ENCODE peak calls at places on chromosome 17, in six cellular contexts. One of them, this sample, is unnamed.

GRCh38 chr17:78125138-78125913 is 3.2 kb downstream of the TMC6 start:
- DNase-seq in thoracic aorta: no peak
- DNase-seq in Panc1: no peak
- DNase-seq in heart left ventricle: no peak
- DNase-seq in OCI-LY7: peak; percentile 70
- DNase-seq in right atrium auricular region: no peak
- DNase-seq in this sample: no peak

GRCh38 chr17:56985371-56986162 is 7.6 kb downstream of the SCPEP1 start:
- DNase-seq in Panc1: no peak
- DNase-seq in heart left ventricle: no peak
- DNase-seq in right atrium auricular region: no peak
- DNase-seq in OCI-LY7: no peak
- DNase-seq in thoracic aorta: no peak
- DNase-seq in this sample: no peak

GRCh38 chr17:62140836-62141235 is 75.8 kb upstream of the MED13 start:
- DNase-seq in Panc1: no peak
- DNase-seq in heart left ventricle: no peak
- DNase-seq in right atrium auricular region: no peak
- DNase-seq in thoracic aorta: no peak
- DNase-seq in OCI-LY7: no peak
- DNase-seq in this sample: no peak

GRCh38 chr17:19646788-19647696 is 1.5 kb upstream of the ALDH3A2 start:
- DNase-seq in OCI-LY7: no peak
- DNase-seq in Panc1: no peak
- DNase-seq in heart left ventricle: no peak
- DNase-seq in right atrium auricular region: no peak
- DNase-seq in thoracic aorta: no peak
- DNase-seq in this sample: no peak

GRCh38 chr17:80877095-80877828 is 114.4 kb upstream of the CHMP6 start:
- DNase-seq in thoracic aorta: no peak
- DNase-seq in right atrium auricular region: no peak
- DNase-seq in heart left ventricle: no peak
- DNase-seq in Panc1: no peak
- DNase-seq in OCI-LY7: no peak
- DNase-seq in this sample: no peak

GRCh38 chr17:77049440-77049839 is 91.3 kb upstream of the SEC14L1 start:
- DNase-seq in right atrium auricular region: no peak
- DNase-seq in thoracic aorta: no peak
- DNase-seq in heart left ventricle: no peak
- DNase-seq in Panc1: no peak
- DNase-seq in OCI-LY7: peak; percentile 37
- DNase-seq in this sample: no peak

GRCh38 chr17:80743181-80743771 is 198.6 kb downstream of the RPTOR start:
- DNase-seq in heart left ventricle: no peak
- DNase-seq in OCI-LY7: no peak
- DNase-seq in right atrium auricular region: no peak
- DNase-seq in Panc1: no peak
- DNase-seq in thoracic aorta: no peak
- DNase-seq in this sample: no peak

GRCh38 chr17:51012538-51012937 is 108.1 kb downstream of the SPAG9 start:
- DNase-seq in thoracic aorta: no peak
- DNase-seq in heart left ventricle: no peak
- DNase-seq in Panc1: no peak
- DNase-seq in OCI-LY7: no peak
- DNase-seq in right atrium auricular region: no peak
- DNase-seq in this sample: no peak

GRCh38 chr17:57666946-57667345 is 78.2 kb downstream of the CCDC182 start:
- DNase-seq in OCI-LY7: no peak
- DNase-seq in thoracic aorta: no peak
- DNase-seq in Panc1: no peak
- DNase-seq in heart left ventricle: no peak
- DNase-seq in right atrium auricular region: no peak
- DNase-seq in this sample: no peak

GRCh38 chr17:2926019-2926650 is 129.9 kb downstream of the RAP1GAP2 start:
- DNase-seq in thoracic aorta: no peak
- DNase-seq in Panc1: no peak
- DNase-seq in right atrium auricular region: no peak
- DNase-seq in heart left ventricle: no peak
- DNase-seq in OCI-LY7: no peak
- DNase-seq in this sample: no peak

GRCh38 chr17:4522661-4523060 is 24.0 kb downstream of the SPNS2 start:
- DNase-seq in right atrium auricular region: no peak
- DNase-seq in Panc1: no peak
- DNase-seq in thoracic aorta: no peak
- DNase-seq in OCI-LY7: no peak
- DNase-seq in heart left ventricle: peak; percentile 70
- DNase-seq in this sample: no peak

GRCh38 chr17:19301274-19301946 is 61.1 kb downstream of the B9D1 start:
- DNase-seq in OCI-LY7: no peak
- DNase-seq in right atrium auricular region: no peak
- DNase-seq in thoracic aorta: no peak
- DNase-seq in heart left ventricle: no peak
- DNase-seq in Panc1: no peak
- DNase-seq in this sample: no peak

GRCh38 chr17:1645207-1646171 is at the start of gene SCARF1:
- DNase-seq in Panc1: no peak
- DNase-seq in thoracic aorta: no peak
- DNase-seq in right atrium auricular region: peak; percentile 63
- DNase-seq in heart left ventricle: peak; percentile 86
- DNase-seq in OCI-LY7: no peak
- DNase-seq in this sample: no peak

GRCh38 chr17:37818689-37819088 is 73.8 kb upstream of the HNF1B start:
- DNase-seq in heart left ventricle: no peak
- DNase-seq in thoracic aorta: no peak
- DNase-seq in Panc1: no peak
- DNase-seq in OCI-LY7: no peak
- DNase-seq in right atrium auricular region: no peak
- DNase-seq in this sample: peak; percentile 47

GRCh38 chr17:78793415-78793814 is 11.3 kb upstream of the CYTH1 start:
- DNase-seq in OCI-LY7: no peak
- DNase-seq in heart left ventricle: no peak
- DNase-seq in Panc1: no peak
- DNase-seq in thoracic aorta: no peak
- DNase-seq in right atrium auricular region: no peak
- DNase-seq in this sample: no peak

GRCh38 chr17:5958850-5959249 is 111.3 kb upstream of the WSCD1 start:
- DNase-seq in Panc1: no peak
- DNase-seq in right atrium auricular region: no peak
- DNase-seq in heart left ventricle: no peak
- DNase-seq in thoracic aorta: no peak
- DNase-seq in OCI-LY7: no peak
- DNase-seq in this sample: no peak

GRCh38 chr17:80104321-80104955 is 3.1 kb downstream of the GAA start:
- DNase-seq in thoracic aorta: no peak
- DNase-seq in Panc1: no peak
- DNase-seq in heart left ventricle: no peak
- DNase-seq in right atrium auricular region: no peak
- DNase-seq in OCI-LY7: no peak
- DNase-seq in this sample: no peak

GRCh38 chr17:7873051-7873450 is 15.2 kb downstream of the CYB5D1 start:
- DNase-seq in thoracic aorta: no peak
- DNase-seq in OCI-LY7: no peak
- DNase-seq in right atrium auricular region: no peak
- DNase-seq in Panc1: no peak
- DNase-seq in heart left ventricle: no peak
- DNase-seq in this sample: no peak

GRCh38 chr17:6327007-6327406 is 107.9 kb downstream of the AIPL1 start:
- DNase-seq in Panc1: no peak
- DNase-seq in right atrium auricular region: no peak
- DNase-seq in heart left ventricle: peak; percentile 73
- DNase-seq in thoracic aorta: no peak
- DNase-seq in OCI-LY7: peak; percentile 4
- DNase-seq in this sample: no peak

GRCh38 chr17:59436900-59437299 is 105.4 kb downstream of the YPEL2 start:
- DNase-seq in right atrium auricular region: no peak
- DNase-seq in OCI-LY7: no peak
- DNase-seq in Panc1: no peak
- DNase-seq in thoracic aorta: no peak
- DNase-seq in heart left ventricle: peak; percentile 63
- DNase-seq in this sample: no peak
- H3K27ac ChIP-seq in right atrium auricular region: peak overlapping the region; percentile 75
- H3K27ac ChIP-seq in OCI-LY7: no peak overlapping the region
- H3K27ac ChIP-seq in Panc1: no peak overlapping the region
- H3K27ac ChIP-seq in thoracic aorta: no peak overlapping the region
- H3K27ac ChIP-seq in heart left ventricle: peak overlapping the region; percentile 87
- H3K27ac ChIP-seq in this sample: no peak overlapping the region

GRCh38 chr17:32875230-32875903 is 1.6 kb downstream of the MYO1D start:
- DNase-seq in right atrium auricular region: no peak
- DNase-seq in thoracic aorta: no peak
- DNase-seq in OCI-LY7: no peak
- DNase-seq in Panc1: no peak
- DNase-seq in heart left ventricle: no peak
- DNase-seq in this sample: no peak

GRCh38 chr17:32877164-32877764 is 340 bp upstream of the MYO1D start:
- DNase-seq in Panc1: peak; percentile 18
- DNase-seq in thoracic aorta: peak; percentile 37
- DNase-seq in OCI-LY7: peak; percentile 88
- DNase-seq in right atrium auricular region: peak; percentile 85
- DNase-seq in heart left ventricle: peak; percentile 90
- DNase-seq in this sample: peak; percentile 23

GRCh38 chr17:32875904-32876413 is 965 bp downstream of the MYO1D start:
- DNase-seq in thoracic aorta: no peak
- DNase-seq in right atrium auricular region: no peak
- DNase-seq in heart left ventricle: no peak
- DNase-seq in OCI-LY7: no peak
- DNase-seq in Panc1: no peak
- DNase-seq in this sample: no peak

GRCh38 chr17:32878211-32878610 is 1.3 kb upstream of the MYO1D start:
- DNase-seq in OCI-LY7: no peak
- DNase-seq in heart left ventricle: no peak
- DNase-seq in thoracic aorta: peak; percentile 53
- DNase-seq in Panc1: no peak
- DNase-seq in right atrium auricular region: peak; percentile 69
- DNase-seq in this sample: no peak

GRCh38 chr17:32876414-32877163 is at the start of gene MYO1D:
- DNase-seq in OCI-LY7: peak; percentile 10
- DNase-seq in heart left ventricle: peak; percentile 52
- DNase-seq in Panc1: no peak
- DNase-seq in right atrium auricular region: no peak
- DNase-seq in thoracic aorta: no peak
- DNase-seq in this sample: no peak
- TF ChIP-seq CTCF in OCI-LY7: peak; percentile 60
- TF ChIP-seq CTCF in heart left ventricle: peak; percentile 54
- TF ChIP-seq CTCF in Panc1: no peak
- TF ChIP-seq CTCF in right atrium auricular region: no peak
- TF ChIP-seq CTCF in thoracic aorta: peak; percentile 39
- TF ChIP-seq CTCF in this sample: no peak

DNA sequence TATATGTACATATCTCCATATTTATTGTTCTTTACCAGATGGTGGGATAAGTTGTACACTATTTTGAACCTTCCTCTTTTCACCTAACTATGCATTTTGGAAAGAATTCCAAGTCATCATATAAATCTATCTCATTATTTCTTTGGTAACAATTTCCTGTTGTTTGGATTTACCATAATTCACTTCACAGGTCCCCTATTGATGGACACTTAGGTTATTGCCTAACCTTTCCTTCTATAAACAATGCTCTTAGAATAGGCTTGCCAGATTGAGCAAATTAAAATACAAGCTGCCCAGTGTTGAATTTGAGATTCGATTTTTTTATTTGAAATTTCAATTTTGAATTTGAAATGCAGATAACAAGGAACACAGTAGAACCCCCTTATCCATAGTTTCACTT is 28.9 kb upstream of the DHX8 start:
- DNase-seq in thoracic aorta: no peak
- DNase-seq in heart left ventricle: no peak
- DNase-seq in right atrium auricular region: no peak
- DNase-seq in Panc1: no peak
- DNase-seq in OCI-LY7: no peak
- DNase-seq in this sample: no peak
- H3K27ac ChIP-seq in thoracic aorta: no peak overlapping the region
- H3K27ac ChIP-seq in heart left ventricle: no peak overlapping the region
- H3K27ac ChIP-seq in right atrium auricular region: no peak overlapping the region
- H3K27ac ChIP-seq in Panc1: no peak overlapping the region
- H3K27ac ChIP-seq in OCI-LY7: no peak overlapping the region
- H3K27ac ChIP-seq in this sample: no peak overlapping the region

GRCh38 chr17:17500999-17501605 is 4.9 kb upstream of the RASD1 start:
- DNase-seq in right atrium auricular region: no peak
- DNase-seq in heart left ventricle: no peak
- DNase-seq in thoracic aorta: no peak
- DNase-seq in OCI-LY7: peak; percentile 24
- DNase-seq in Panc1: no peak
- DNase-seq in this sample: no peak
- TF ChIP-seq CTCF in right atrium auricular region: no peak
- TF ChIP-seq CTCF in heart left ventricle: no peak
- TF ChIP-seq CTCF in thoracic aorta: no peak
- TF ChIP-seq CTCF in OCI-LY7: peak; percentile 54
- TF ChIP-seq CTCF in Panc1: no peak
- TF ChIP-seq CTCF in this sample: peak; percentile 38

DNA sequence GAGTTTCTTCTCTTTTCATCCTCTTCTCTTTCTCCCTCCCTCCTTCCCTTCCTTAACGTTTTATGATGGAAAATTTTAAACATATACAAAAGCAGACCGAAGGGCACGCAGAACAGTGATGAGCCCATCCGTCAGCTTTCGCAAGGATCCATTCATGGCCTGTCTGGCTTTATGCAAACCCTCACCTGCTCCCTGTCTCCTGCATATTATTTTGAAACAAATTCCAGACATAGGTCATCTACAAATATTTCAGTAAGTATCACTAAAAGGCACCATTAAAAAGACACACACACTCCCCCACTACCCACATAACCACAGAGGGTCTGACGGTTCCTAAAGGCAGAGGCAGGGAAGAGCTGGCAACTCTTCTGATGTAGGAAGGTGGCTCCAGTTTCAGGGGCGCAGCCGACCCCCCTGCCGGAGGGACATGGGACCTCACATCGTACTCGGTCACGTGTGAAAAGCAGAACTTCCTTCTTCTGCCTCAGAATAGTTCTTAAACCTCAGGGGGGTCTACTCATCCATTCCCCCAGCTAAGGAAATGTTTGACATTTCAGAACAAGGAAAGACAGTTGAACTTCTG is 235.1 kb downstream of the NTN1 start:
- DNase-seq in thoracic aorta: no peak
- DNase-seq in right atrium auricular region: no peak
- DNase-seq in Panc1: no peak
- DNase-seq in OCI-LY7: no peak
- DNase-seq in heart left ventricle: no peak
- DNase-seq in this sample: no peak
- H3K27ac ChIP-seq in thoracic aorta: no peak overlapping the region
- H3K27ac ChIP-seq in right atrium auricular region: no peak overlapping the region
- H3K27ac ChIP-seq in Panc1: peak overlapping the region; percentile 65
- H3K27ac ChIP-seq in OCI-LY7: no peak overlapping the region
- H3K27ac ChIP-seq in heart left ventricle: no peak overlapping the region
- H3K27ac ChIP-seq in this sample: no peak overlapping the region

GRCh38 chr17:68462381-68463210 is 5.3 kb upstream of the WIPI1 start:
- DNase-seq in OCI-LY7: peak; percentile 97
- DNase-seq in thoracic aorta: no peak
- DNase-seq in right atrium auricular region: no peak
- DNase-seq in heart left ventricle: peak; percentile 69
- DNase-seq in Panc1: no peak
- DNase-seq in this sample: peak; percentile 65
- TF ChIP-seq CTCF in OCI-LY7: peak; percentile 97
- TF ChIP-seq CTCF in thoracic aorta: peak; percentile 77
- TF ChIP-seq CTCF in right atrium auricular region: peak; percentile 25
- TF ChIP-seq CTCF in heart left ventricle: peak; percentile 75
- TF ChIP-seq CTCF in Panc1: peak; percentile 71
- TF ChIP-seq CTCF in this sample: peak; percentile 74

GRCh38 chr17:70119961-70120360 is 44.9 kb downstream of the KCNJ16 start:
- DNase-seq in OCI-LY7: no peak
- DNase-seq in Panc1: no peak
- DNase-seq in heart left ventricle: no peak
- DNase-seq in right atrium auricular region: no peak
- DNase-seq in thoracic aorta: no peak
- DNase-seq in this sample: no peak
- H3K27ac ChIP-seq in OCI-LY7: no peak overlapping the region
- H3K27ac ChIP-seq in Panc1: no peak overlapping the region
- H3K27ac ChIP-seq in heart left ventricle: no peak overlapping the region
- H3K27ac ChIP-seq in right atrium auricular region: no peak overlapping the region
- H3K27ac ChIP-seq in thoracic aorta: no peak overlapping the region
- H3K27ac ChIP-seq in this sample: no peak overlapping the region

GRCh38 chr17:15233022-15233805 is 31.9 kb downstream of the PMP22 start:
- DNase-seq in right atrium auricular region: no peak
- DNase-seq in OCI-LY7: peak; percentile 13
- DNase-seq in Panc1: no peak
- DNase-seq in heart left ventricle: no peak
- DNase-seq in thoracic aorta: no peak
- DNase-seq in this sample: no peak
- TF ChIP-seq CTCF in right atrium auricular region: no peak
- TF ChIP-seq CTCF in OCI-LY7: peak; percentile 54
- TF ChIP-seq CTCF in Panc1: peak; percentile 27
- TF ChIP-seq CTCF in heart left ventricle: peak; percentile 35
- TF ChIP-seq CTCF in thoracic aorta: no peak
- TF ChIP-seq CTCF in this sample: peak; percentile 46

This sample was measured in AG04450.